ENCODE peak calls at places on chromosome 16, in seven cellular contexts. T is H1, H is GM23338, J is prostate gland, Z is upper lobe of left lung, Q is SK-N-SH, I is spleen. E is an unnamed sample.
A peak's percentile ranks its signal among the peaks of the same experiment; 100 is the strongest.

GRCh38 chr16:23194497-23195221 is 12.1 kb downstream of the SCNN1G start:
- DNase-seq in T (no peak), H (no peak), J (no peak), Z (no peak), Q (no peak), I (no peak), E (no peak)

GRCh38 chr16:62077998-62078397 is 41.8 kb upstream of the CDH8 start:
- DNase-seq in T (peak; percentile 72), H (peak; percentile 81), J (no peak), Z (peak; percentile 21), Q (peak; percentile 11), I (no peak), E (no peak)

GRCh38 chr16:9122969-9123368 is 31.5 kb downstream of the HAPSTR1 start:
- DNase-seq in T (no peak), H (no peak), J (no peak), Z (no peak), Q (no peak), I (no peak), E (no peak)

GRCh38 chr16:24499193-24499814 is 40.1 kb upstream of the RBBP6 start:
- DNase-seq in T (peak; percentile 77), H (peak; percentile 91), J (no peak), Z (no peak), Q (peak; percentile 47), I (no peak), E (no peak)

GRCh38 chr16:51898872-51899271 is 648.1 kb downstream of the TOX3 start:
- DNase-seq in T (no peak), H (no peak), J (no peak), Z (no peak), Q (no peak), I (no peak), E (no peak)

GRCh38 chr16:57689772-57690558 is 4.6 kb upstream of the DRC7 start:
- DNase-seq in T (no peak), H (peak; percentile 27), J (no peak), Z (peak; percentile 52), Q (no peak), I (peak; percentile 88), E (no peak)

GRCh38 chr16:52785653-52786052 is 238.7 kb upstream of the TOX3 start:
- DNase-seq in T (no peak), H (no peak), J (no peak), Z (no peak), Q (no peak), I (no peak), E (no peak)

GRCh38 chr16:30948087-30948955 is 547 bp upstream of the ORAI3 start:
- DNase-seq in T (peak; percentile 98), H (peak; percentile 100), J (peak; percentile 90), Z (peak; percentile 92), Q (peak; percentile 95), I (peak; percentile 88), E (no peak)

GRCh38 chr16:55152875-55153390 is 171.1 kb upstream of the IRX6 start:
- DNase-seq in T (no peak), H (no peak), J (no peak), Z (no peak), Q (no peak), I (no peak), E (no peak)

GRCh38 chr16:1206786-1207185 is 18.3 kb downstream of the TPSG1 start:
- DNase-seq in T (no peak), H (no peak), J (no peak), Z (no peak), Q (no peak), I (no peak), E (no peak)

GRCh38 chr16:77788196-77789084 is at the start of gene VAT1L:
- DNase-seq in T (peak; percentile 85), H (peak; percentile 78), J (no peak), Z (no peak), Q (peak; percentile 89), I (no peak), E (no peak)

GRCh38 chr16:48365030-48365600 is 20.1 kb downstream of the SIAH1 start:
- DNase-seq in T (no peak), H (no peak), J (peak; percentile 52), Z (no peak), Q (no peak), I (no peak), E (peak; percentile 30)

GRCh38 chr16:24508614-24509013 is 30.8 kb upstream of the RBBP6 start:
- DNase-seq in T (no peak), H (no peak), J (no peak), Z (no peak), Q (no peak), I (no peak), E (no peak)

GRCh38 chr16:73064227-73064995 is 16.5 kb upstream of the ZFHX3 start:
- DNase-seq in T (peak; percentile 58), H (peak; percentile 63), J (no peak), Z (no peak), Q (peak; percentile 32), I (no peak), E (no peak)

GRCh38 chr16:66441586-66442375 is 14.7 kb downstream of the BEAN1 start:
- DNase-seq in T (no peak), H (no peak), J (no peak), Z (no peak), Q (no peak), I (no peak), E (no peak)
- TF ChIP-seq POLR2AphosphoS5 in T (no peak), H (no peak), J (no peak), Z (no peak), Q (no peak), I (no peak), E (no peak)

DNA sequence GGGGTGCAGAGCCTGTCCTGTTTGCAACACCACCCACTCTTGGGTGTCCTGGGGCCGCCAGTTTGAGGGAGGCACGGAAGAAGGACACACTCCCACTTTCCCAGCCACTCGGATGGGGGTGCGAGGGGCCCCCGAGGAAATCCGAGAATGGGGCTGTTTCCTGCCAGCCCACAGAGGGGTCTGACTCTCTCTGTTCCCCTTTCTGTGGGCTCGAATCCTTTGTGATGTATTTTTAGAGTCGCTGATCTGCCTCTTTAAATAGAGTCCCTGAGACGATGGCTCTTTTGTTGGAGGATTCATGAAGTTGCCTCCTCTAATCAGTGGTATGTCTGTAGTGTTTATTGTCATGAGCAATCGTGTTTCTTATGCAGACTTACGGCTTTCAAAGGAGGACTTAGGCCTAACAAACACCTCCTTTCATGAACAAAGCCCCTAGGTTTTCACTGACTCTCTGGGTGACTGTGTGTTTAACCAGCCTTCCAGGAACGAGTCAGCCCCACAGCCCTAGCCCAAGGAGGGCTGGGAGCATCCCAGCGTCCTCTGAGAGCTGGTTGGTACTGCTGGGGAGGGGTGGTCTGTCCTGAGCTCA is 29.1 kb downstream of the CIBAR2 start:
- DNase-seq in T (peak; percentile 72), H (peak; percentile 83), J (no peak), Z (no peak), Q (no peak), I (no peak), E (no peak)
- H3K27ac ChIP-seq in T (no peak overlapping the region), H (no peak overlapping the region), J (no peak overlapping the region), Z (no peak overlapping the region), Q (no peak overlapping the region), I (peak overlapping the region; percentile 18), E (no peak overlapping the region)

DNA sequence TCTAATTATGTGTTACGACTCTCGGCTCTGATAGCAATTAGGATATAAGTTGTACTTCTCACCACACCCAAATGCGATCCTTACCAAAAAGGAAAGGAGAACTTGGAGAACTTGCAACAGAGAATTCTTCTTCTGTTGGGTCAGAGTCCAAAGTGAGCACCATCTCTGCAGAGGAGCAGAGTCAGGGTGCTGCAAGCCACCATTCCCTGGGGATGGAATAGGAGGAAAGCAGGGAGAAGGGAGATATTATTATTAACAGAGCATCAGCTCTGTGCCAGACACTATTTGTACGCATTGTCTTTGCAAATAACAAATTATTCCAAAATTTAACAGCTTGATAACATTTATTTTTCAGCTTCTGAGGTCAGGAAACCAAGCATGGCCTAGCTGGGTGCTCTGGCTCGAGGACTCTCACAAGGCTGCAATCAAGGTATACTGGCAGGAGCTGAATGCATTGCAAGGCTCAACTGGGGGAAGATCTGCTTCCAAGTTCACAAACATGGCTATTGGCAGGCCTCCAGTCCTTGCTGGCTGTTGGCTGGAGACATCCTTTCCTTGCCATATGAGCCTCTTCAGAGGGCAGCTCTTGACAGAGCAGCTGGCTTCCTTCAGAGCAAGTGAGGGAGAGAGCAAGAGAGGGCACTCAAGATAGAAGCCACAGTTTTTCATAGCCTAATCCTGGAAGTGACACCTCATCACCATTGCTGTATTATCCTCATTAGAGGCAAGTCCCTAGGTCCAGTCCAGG is 296.2 kb upstream of the CDH5 start:
- DNase-seq in T (no peak), H (no peak), J (peak; percentile 85), Z (peak; percentile 53), Q (no peak), I (no peak), E (no peak)
- TF ChIP-seq POLR2AphosphoS5 in T (no peak), H (no peak), J (peak; percentile 67), Z (peak; percentile 67), Q (no peak), I (no peak), E (no peak)

GRCh38 chr16:19128454-19129210 is 14.9 kb downstream of the ITPRIPL2 start:
- DNase-seq in T (no peak), H (no peak), J (no peak), Z (no peak), Q (no peak), I (no peak), E (no peak)

GRCh38 chr16:19130852-19131808 is 17.4 kb downstream of the ITPRIPL2 start:
- DNase-seq in T (no peak), H (peak; percentile 53), J (peak; percentile 31), Z (peak; percentile 32), Q (no peak), I (no peak), E (no peak)

GRCh38 chr16:19131809-19132777 is 18.3 kb downstream of the ITPRIPL2 start:
- DNase-seq in T (no peak), H (no peak), J (no peak), Z (no peak), Q (no peak), I (no peak), E (no peak)

GRCh38 chr16:19132898-19133297 is 19.1 kb downstream of the ITPRIPL2 start:
- DNase-seq in T (no peak), H (no peak), J (no peak), Z (no peak), Q (no peak), I (no peak), E (no peak)

GRCh38 chr16:19130385-19130784 is 16.6 kb downstream of the ITPRIPL2 start:
- DNase-seq in T (no peak), H (no peak), J (no peak), Z (no peak), Q (no peak), I (no peak), E (no peak)
- H3K27ac ChIP-seq in T (no peak overlapping the region), H (peak overlapping the region; percentile 4), J (peak overlapping the region; percentile 23), Z (peak overlapping the region; percentile 73), Q (peak overlapping the region; percentile 58), I (peak overlapping the region; percentile 77), E (peak overlapping the region; percentile 77)

E was measured in Panc1.